ENCODE peak calls at places on chromosomes 1 and 21, in ten cellular contexts. G, D, Z, X, N, E, O, H, B and K are unnamed samples.
A peak's percentile ranks its signal among the peaks of the same experiment; 100 is the strongest.

GRCh38 chr1:35448344-35448801 is 108.8 kb downstream of the KIAA0319L start:
- DNase-seq in Z (no peak), O (no peak), H (no peak), E (no peak), D (no peak), G (no peak), B (no peak), X (no peak), N (no peak), K (peak; percentile 50)

GRCh38 chr1:101203812-101204540 is 32.8 kb upstream of the S1PR1 start:
- DNase-seq in O (no peak), G (no peak), X (no peak), H (no peak), B (no peak), E (no peak), N (no peak), Z (no peak), D (no peak), K (peak; percentile 51)

GRCh38 chr1:239308701-239309333 is 77.6 kb upstream of the CHRM3 start:
- DNase-seq in B (peak; percentile 60), Z (peak; percentile 45), D (no peak), O (peak; percentile 72), N (peak; percentile 57), G (peak; percentile 7), E (no peak), X (peak; percentile 33), H (no peak), K (no peak)

GRCh38 chr1:45880930-45881329 is 77.5 kb downstream of the MAST2 start:
- DNase-seq in B (no peak), E (no peak), G (no peak), O (no peak), N (no peak), Z (no peak), H (no peak), X (no peak), D (no peak), K (no peak)

GRCh38 chr1:176976771-176977170 is 187.7 kb downstream of the ASTN1 start:
- DNase-seq in E (no peak), G (no peak), B (no peak), O (no peak), D (no peak), H (no peak), Z (no peak), N (no peak), X (no peak), K (no peak)

GRCh38 chr1:41333146-41333784 is 28.0 kb upstream of the FOXO6 start:
- DNase-seq in X (no peak), B (no peak), E (no peak), D (no peak), O (no peak), H (no peak), Z (no peak), N (peak; percentile 47), G (no peak), K (no peak)

GRCh38 chr1:230335861-230336549 is 90.1 kb downstream of the PGBD5 start:
- DNase-seq in O (no peak), N (no peak), B (no peak), D (no peak), Z (no peak), E (no peak), H (no peak), G (no peak), X (no peak), K (no peak)

GRCh38 chr1:155017021-155017945 is 14.7 kb downstream of the ZBTB7B start:
- DNase-seq in N (peak; percentile 97), Z (peak; percentile 92), E (peak; percentile 81), H (peak; percentile 78), X (peak; percentile 94), G (peak; percentile 96), B (peak; percentile 89), D (peak; percentile 87), O (peak; percentile 93), K (peak; percentile 93)

GRCh38 chr1:64906447-64906846 is 59.9 kb downstream of the JAK1 start:
- DNase-seq in D (no peak), E (no peak), Z (no peak), N (no peak), G (no peak), H (no peak), B (no peak), X (no peak), O (no peak), K (no peak)

GRCh38 chr1:160682983-160683886 is 28.4 kb downstream of the CD48 start:
- DNase-seq in Z (no peak), B (no peak), G (no peak), H (no peak), D (no peak), E (no peak), O (no peak), X (no peak), N (no peak), K (no peak)

GRCh38 chr1:241229216-241229615 is 127.8 kb downstream of the RGS7 start:
- DNase-seq in Z (no peak), D (no peak), G (no peak), O (no peak), N (no peak), E (no peak), X (no peak), B (no peak), H (no peak), K (peak; percentile 26)

GRCh38 chr1:29379438-29380073 is 143.2 kb downstream of the PTPRU start:
- DNase-seq in O (peak; percentile 47), B (no peak), N (peak; percentile 89), H (no peak), E (no peak), G (no peak), Z (no peak), D (no peak), X (peak; percentile 70), K (no peak)

GRCh38 chr1:207867136-207868081 is 43.5 kb downstream of the CD34 start:
- DNase-seq in N (no peak), Z (peak; percentile 74), E (no peak), G (no peak), B (no peak), O (no peak), X (no peak), H (no peak), D (peak; percentile 18), K (peak; percentile 75)

GRCh38 chr1:107877092-107877491 is 87.9 kb downstream of the VAV3 start:
- DNase-seq in B (no peak), N (peak; percentile 55), E (no peak), G (no peak), H (no peak), O (no peak), Z (no peak), X (peak; percentile 58), D (no peak), K (no peak)

GRCh38 chr1:15153184-15153841 is at the start of gene TMEM51:
- DNase-seq in X (no peak), E (no peak), G (peak; percentile 85), H (no peak), D (no peak), O (peak; percentile 85), Z (peak; percentile 79), B (peak; percentile 91), N (peak; percentile 81), K (peak; percentile 80)

GRCh38 chr1:151953409-151954094 is 40.1 kb downstream of the S100A10 start:
- DNase-seq in G (no peak), N (no peak), O (no peak), Z (no peak), B (no peak), X (no peak), D (no peak), H (no peak), E (no peak), K (no peak)

GRCh38 chr1:12438349-12438924 is 179.6 kb downstream of the DHRS3 start:
- DNase-seq in H (peak; percentile 40), B (no peak), G (no peak), E (peak; percentile 15), N (peak; percentile 44), X (no peak), D (no peak), Z (no peak), O (no peak), K (no peak)

GRCh38 chr1:183291216-183291762 is 105.2 kb downstream of the LAMC2 start:
- DNase-seq in B (no peak), H (no peak), O (no peak), Z (no peak), N (no peak), X (no peak), D (no peak), G (no peak), E (no peak), K (no peak)

GRCh38 chr1:2273401-2274090 is 45.4 kb downstream of the SKI start:
- DNase-seq in E (no peak), G (no peak), X (no peak), O (no peak), H (no peak), B (peak; percentile 28), D (no peak), N (no peak), Z (peak; percentile 45), K (no peak)

GRCh38 chr21:28018741-28019669 is 973.7 kb downstream of the LTN1 start:
- DNase-seq in D (no peak), E (no peak), H (no peak), X (peak; percentile 66), O (peak; percentile 43), G (peak; percentile 64), Z (no peak), N (no peak), B (no peak), K (peak; percentile 18)

GRCh38 chr1:103120981-103121380 is 12.7 kb upstream of the COL11A1 start:
- DNase-seq in O (no peak), X (no peak), D (no peak), G (no peak), N (no peak), E (no peak), H (no peak), Z (no peak), B (no peak), K (no peak)

GRCh38 chr1:7650801-7651200 is 120.3 kb upstream of the VAMP3 start:
- DNase-seq in G (no peak), O (no peak), B (peak; percentile 46), Z (peak; percentile 82), X (no peak), H (no peak), N (no peak), E (no peak), D (no peak), K (no peak)

GRCh38 chr1:38541223-38541622 is 318.3 kb downstream of the RRAGC start:
- DNase-seq in Z (no peak), O (no peak), E (no peak), D (no peak), H (no peak), B (no peak), X (no peak), G (no peak), N (no peak), K (no peak)

GRCh38 chr1:209769956-209770355 is 14.1 kb downstream of the TRAF3IP3 start:
- DNase-seq in X (no peak), H (no peak), N (no peak), E (no peak), D (no peak), O (no peak), G (no peak), B (no peak), Z (no peak), K (no peak)

GRCh38 chr1:236550961-236551851 is 27.4 kb downstream of the LGALS8 start:
- DNase-seq in D (no peak), G (no peak), Z (no peak), H (no peak), E (no peak), N (no peak), B (no peak), O (no peak), X (no peak), K (no peak)

GRCh38 chr1:42424201-42424600 is 31.6 kb downstream of the ZMYND12 start:
- DNase-seq in D (no peak), Z (no peak), G (no peak), X (no peak), E (no peak), O (no peak), B (no peak), H (no peak), N (no peak), K (no peak)